ENCODE peak calls at places on chromosomes 11 and 22, in ten cellular contexts. Z is transverse colon; K is HTR-8/SVneo; E is activated naive CD8-positive, alpha-beta T cell treated with anti-CD3 and anti-CD28 coated beads, Interleukin-2, amount 50 U/mL, for 24 hours; H is AG04450; I is lower leg skin; S is RCC 7860; A is activated T-cell treated with anti-CD3 and anti-CD28 coated beads, Interleukin-2, amount 50 U/mL, for 1 hour; F is NCI-H1092 treated with DMSO at 0.1 percent for 48 hours; M is activated CD4-positive, alpha-beta T cell treated with anti-CD3 and anti-CD28 coated beads for 4 hours. N is an unnamed sample.

GRCh38 chr11:61004841-61005240 is 33.4 kb downstream of the CD6 start:
- DNase-seq in Z (no peak), K (no peak), E (no peak), H (no peak), I (no peak), S (no peak), A (no peak), F (no peak), M (no peak), N (no peak)

GRCh38 chr11:2930705-2931415 is 1.6 kb upstream of the PHLDA2 start:
- DNase-seq in Z (peak), K (peak), E (peak), H (no peak), I (no peak), S (peak), A (peak), F (peak), M (peak), N (peak)

GRCh38 chr11:3873712-3874349 is 18.4 kb downstream of the STIM1 start:
- DNase-seq in Z (no peak), K (no peak), E (no peak), H (no peak), I (no peak), S (no peak), A (no peak), F (no peak), M (no peak), N (no peak)

GRCh38 chr22:27489265-27489675 is 312.3 kb downstream of the MN1 start:
- DNase-seq in Z (peak), K (no peak), E (no peak), H (no peak), I (no peak), S (peak), A (no peak), F (no peak), M (no peak), N (no peak)

GRCh38 chr11:21866781-21867180 is 326.1 kb upstream of the ANO5 start:
- DNase-seq in Z (no peak), K (no peak), E (no peak), H (no peak), I (no peak), S (no peak), A (no peak), F (no peak), M (no peak), N (no peak)

GRCh38 chr22:18063311-18063710 is 14.5 kb upstream of the PEX26 start:
- DNase-seq in Z (no peak), K (peak), E (no peak), H (no peak), I (no peak), S (no peak), A (no peak), F (no peak), M (no peak), N (no peak)

GRCh38 chr11:2777396-2777795 is 77.6 kb upstream of the KCNQ1OT1 start:
- DNase-seq in Z (no peak), K (peak), E (no peak), H (no peak), I (peak), S (no peak), A (peak), F (no peak), M (no peak), N (no peak)

GRCh38 chr11:77046060-77046501 is 11.9 kb downstream of the B3GNT6 start:
- DNase-seq in Z (peak), K (peak), E (peak), H (no peak), I (no peak), S (no peak), A (peak), F (peak), M (peak), N (peak)

GRCh38 chr11:126723665-126724045 is 276.9 kb downstream of the KIRREL3 start:
- DNase-seq in Z (no peak), K (no peak), E (no peak), H (no peak), I (no peak), S (no peak), A (no peak), F (no peak), M (no peak), N (no peak)

GRCh38 chr22:45263790-45264269 is 20.9 kb upstream of the UPK3A start:
- DNase-seq in Z (peak), K (peak), E (no peak), H (peak), I (peak), S (peak), A (no peak), F (no peak), M (no peak), N (peak)

GRCh38 chr11:819943-820649 is 1.4 kb downstream of the PNPLA2 start:
- DNase-seq in Z (peak), K (peak), E (peak), H (no peak), I (peak), S (peak), A (peak), F (peak), M (peak), N (no peak)

GRCh38 chr11:86999859-87000753 is 37.6 kb upstream of the TMEM135 start:
- DNase-seq in Z (no peak), K (peak), E (no peak), H (no peak), I (no peak), S (no peak), A (no peak), F (no peak), M (no peak), N (peak)

GRCh38 chr22:49853981-49854791 is 542 bp downstream of the ZBED4 start:
- DNase-seq in Z (peak), K (no peak), E (peak), H (no peak), I (no peak), S (no peak), A (peak), F (no peak), M (no peak), N (no peak)

GRCh38 chr22:36875741-36876140 is 14.9 kb downstream of the NCF4 start:
- DNase-seq in Z (no peak), K (no peak), E (no peak), H (no peak), I (no peak), S (no peak), A (no peak), F (no peak), M (no peak), N (no peak)

GRCh38 chr11:78038697-78039313 is 15.7 kb upstream of the KCTD14 start:
- DNase-seq in Z (peak), K (no peak), E (no peak), H (no peak), I (no peak), S (no peak), A (no peak), F (no peak), M (no peak), N (no peak)

GRCh38 chr11:61472282-61472681 is 36.3 kb upstream of the LRRC10B start:
- DNase-seq in Z (no peak), K (no peak), E (no peak), H (no peak), I (peak), S (no peak), A (no peak), F (no peak), M (no peak), N (no peak)

GRCh38 chr11:9772218-9772617 is 108.3 kb downstream of the SWAP70 start:
- DNase-seq in Z (no peak), K (no peak), E (no peak), H (no peak), I (no peak), S (no peak), A (no peak), F (no peak), M (no peak), N (no peak)

GRCh38 chr11:69089258-69089657 is 40.5 kb downstream of the TPCN2 start:
- DNase-seq in Z (no peak), K (no peak), E (no peak), H (no peak), I (no peak), S (peak), A (no peak), F (no peak), M (no peak), N (peak)

GRCh38 chr11:134071766-134072403 is 3.0 kb downstream of the JAM3 start:
- DNase-seq in Z (no peak), K (no peak), E (no peak), H (no peak), I (no peak), S (no peak), A (no peak), F (peak), M (no peak), N (no peak)

GRCh38 chr11:45919276-45919675 is 1.6 kb upstream of the PEX16 start:
- DNase-seq in Z (no peak), K (no peak), E (no peak), H (no peak), I (no peak), S (no peak), A (peak), F (no peak), M (no peak), N (no peak)

GRCh38 chr22:47150426-47150825 is 388.0 kb downstream of the TBC1D22A start:
- DNase-seq in Z (no peak), K (no peak), E (no peak), H (no peak), I (no peak), S (no peak), A (no peak), F (no peak), M (no peak), N (no peak)

GRCh38 chr11:113349528-113349927 is 35.1 kb downstream of the TTC12 start:
- DNase-seq in Z (no peak), K (no peak), E (no peak), H (no peak), I (no peak), S (no peak), A (no peak), F (no peak), M (no peak), N (no peak)

GRCh38 chr11:18253778-18254338 is 5.4 kb upstream of the SAA2 start:
- DNase-seq in Z (no peak), K (no peak), E (no peak), H (no peak), I (no peak), S (no peak), A (no peak), F (no peak), M (no peak), N (no peak)

GRCh38 chr11:103940542-103940941 is 95.9 kb upstream of the DDI1 start:
- DNase-seq in Z (no peak), K (no peak), E (no peak), H (no peak), I (no peak), S (no peak), A (no peak), F (no peak), M (no peak), N (peak)

GRCh38 chr11:111992456-111992855 is 32.8 kb upstream of the DLAT start:
- DNase-seq in Z (no peak), K (no peak), E (no peak), H (no peak), I (no peak), S (no peak), A (no peak), F (no peak), M (no peak), N (no peak)

GRCh38 chr11:83971063-83971462 is 684.9 kb upstream of the CCDC90B start:
- DNase-seq in Z (no peak), K (no peak), E (no peak), H (no peak), I (no peak), S (no peak), A (no peak), F (no peak), M (no peak), N (no peak)

GRCh38 chr11:65559535-65559934 is 1.4 kb upstream of the LTBP3 start:
- DNase-seq in Z (no peak), K (no peak), E (no peak), H (no peak), I (no peak), S (no peak), A (no peak), F (no peak), M (no peak), N (no peak)

GRCh38 chr11:69351460-69351859 is 57.5 kb downstream of the MYEOV start:
- DNase-seq in Z (no peak), K (peak), E (no peak), H (no peak), I (no peak), S (peak), A (no peak), F (no peak), M (no peak), N (peak)

GRCh38 chr22:28283025-28283654 is 364.1 kb upstream of the PITPNB start:
- DNase-seq in Z (no peak), K (no peak), E (no peak), H (no peak), I (no peak), S (no peak), A (no peak), F (no peak), M (no peak), N (no peak)

GRCh38 chr11:93611836-93612677 is 49.4 kb upstream of the CEP295 start:
- DNase-seq in Z (peak), K (no peak), E (no peak), H (no peak), I (no peak), S (no peak), A (no peak), F (no peak), M (no peak), N (no peak)